ENCODE peak calls at places on chromosome X, in six cellular contexts. One of them, this sample, is unnamed.

GRCh38 chrX:20135956-20136355 is 5.7 kb downstream of the EIF1AX start:
- DNase-seq in activated CD4-positive, alpha-beta T cell treated with anti-CD3 and anti-CD28 coated beads, Interleukin-2, amount 50 U/mL, for 24 hours: no peak
- DNase-seq in NCI-H1092 treated with DMSO at 0.1 percent for 48 hours: no peak
- DNase-seq in WERI-Rb-1: no peak
- DNase-seq in fibroblast of villous mesenchyme: no peak
- DNase-seq in HT1080: no peak
- DNase-seq in this sample: no peak

GRCh38 chrX:134171661-134172587 is 65.1 kb upstream of the CCDC160 start:
- DNase-seq in NCI-H1092 treated with DMSO at 0.1 percent for 48 hours: no peak
- DNase-seq in HT1080: no peak
- DNase-seq in activated CD4-positive, alpha-beta T cell treated with anti-CD3 and anti-CD28 coated beads, Interleukin-2, amount 50 U/mL, for 24 hours: no peak
- DNase-seq in WERI-Rb-1: no peak
- DNase-seq in fibroblast of villous mesenchyme: peak; percentile 0
- DNase-seq in this sample: no peak

GRCh38 chrX:17438221-17438620 is 63.2 kb downstream of the NHS start:
- DNase-seq in activated CD4-positive, alpha-beta T cell treated with anti-CD3 and anti-CD28 coated beads, Interleukin-2, amount 50 U/mL, for 24 hours: no peak
- DNase-seq in HT1080: peak; percentile 61
- DNase-seq in NCI-H1092 treated with DMSO at 0.1 percent for 48 hours: no peak
- DNase-seq in WERI-Rb-1: no peak
- DNase-seq in fibroblast of villous mesenchyme: no peak
- DNase-seq in this sample: no peak

GRCh38 chrX:150616179-150616862 is 47.9 kb downstream of the MTM1 start:
- DNase-seq in activated CD4-positive, alpha-beta T cell treated with anti-CD3 and anti-CD28 coated beads, Interleukin-2, amount 50 U/mL, for 24 hours: no peak
- DNase-seq in WERI-Rb-1: no peak
- DNase-seq in fibroblast of villous mesenchyme: no peak
- DNase-seq in NCI-H1092 treated with DMSO at 0.1 percent for 48 hours: no peak
- DNase-seq in HT1080: no peak
- DNase-seq in this sample: no peak

GRCh38 chrX:133849676-133850075 is 135.7 kb downstream of the GPC3 start:
- DNase-seq in NCI-H1092 treated with DMSO at 0.1 percent for 48 hours: no peak
- DNase-seq in WERI-Rb-1: no peak
- DNase-seq in fibroblast of villous mesenchyme: peak; percentile 4
- DNase-seq in activated CD4-positive, alpha-beta T cell treated with anti-CD3 and anti-CD28 coated beads, Interleukin-2, amount 50 U/mL, for 24 hours: no peak
- DNase-seq in HT1080: peak; percentile 2
- DNase-seq in this sample: no peak

GRCh38 chrX:9832811-9833210 is 46.6 kb downstream of the SHROOM2 start:
- DNase-seq in activated CD4-positive, alpha-beta T cell treated with anti-CD3 and anti-CD28 coated beads, Interleukin-2, amount 50 U/mL, for 24 hours: no peak
- DNase-seq in fibroblast of villous mesenchyme: no peak
- DNase-seq in HT1080: peak; percentile 3
- DNase-seq in NCI-H1092 treated with DMSO at 0.1 percent for 48 hours: no peak
- DNase-seq in WERI-Rb-1: no peak
- DNase-seq in this sample: no peak

GRCh38 chrX:153446950-153447580 is 1.2 kb upstream of the TREX2 start:
- DNase-seq in WERI-Rb-1: no peak
- DNase-seq in activated CD4-positive, alpha-beta T cell treated with anti-CD3 and anti-CD28 coated beads, Interleukin-2, amount 50 U/mL, for 24 hours: no peak
- DNase-seq in HT1080: no peak
- DNase-seq in NCI-H1092 treated with DMSO at 0.1 percent for 48 hours: no peak
- DNase-seq in fibroblast of villous mesenchyme: no peak
- DNase-seq in this sample: peak; percentile 57

GRCh38 chrX:318068-318738 is 393 bp downstream of the GTPBP6 start:
- DNase-seq in NCI-H1092 treated with DMSO at 0.1 percent for 48 hours: no peak
- DNase-seq in activated CD4-positive, alpha-beta T cell treated with anti-CD3 and anti-CD28 coated beads, Interleukin-2, amount 50 U/mL, for 24 hours: peak; percentile 95
- DNase-seq in WERI-Rb-1: peak; percentile 99
- DNase-seq in fibroblast of villous mesenchyme: peak; percentile 99
- DNase-seq in HT1080: peak; percentile 95
- DNase-seq in this sample: peak; percentile 99

GRCh38 chrX:40091691-40092421 is 5.9 kb downstream of the BCOR start:
- DNase-seq in fibroblast of villous mesenchyme: no peak
- DNase-seq in activated CD4-positive, alpha-beta T cell treated with anti-CD3 and anti-CD28 coated beads, Interleukin-2, amount 50 U/mL, for 24 hours: no peak
- DNase-seq in HT1080: no peak
- DNase-seq in WERI-Rb-1: no peak
- DNase-seq in NCI-H1092 treated with DMSO at 0.1 percent for 48 hours: no peak
- DNase-seq in this sample: no peak

GRCh38 chrX:94831364-94831763 is 1157.4 kb downstream of the FAM133A start:
- DNase-seq in HT1080: no peak
- DNase-seq in WERI-Rb-1: no peak
- DNase-seq in fibroblast of villous mesenchyme: peak; percentile 1
- DNase-seq in NCI-H1092 treated with DMSO at 0.1 percent for 48 hours: peak; percentile 42
- DNase-seq in activated CD4-positive, alpha-beta T cell treated with anti-CD3 and anti-CD28 coated beads, Interleukin-2, amount 50 U/mL, for 24 hours: no peak
- DNase-seq in this sample: no peak

This sample was measured in sigmoid colon.